ENCODE peak calls at places on chromosomes 2 and 18, in seven cellular contexts. R is GM12878, X is nephron progenitor cell, M is fibroblast of lung, Q is PC-9, Z is thyroid gland, P is choroid plexus epithelial cell. O is an unnamed sample.

GRCh38 chr18:13488281-13488929 is 238.0 kb downstream of the FAM210A start:
- DNase-seq in R (no peak), X (no peak), M (no peak), Q (no peak), Z (no peak), P (no peak), O (no peak)

GRCh38 chr2:60834270-60834717 is 47.1 kb upstream of the REL start:
- DNase-seq in R (peak), X (no peak), M (no peak), Q (no peak), Z (no peak), P (peak), O (peak)

GRCh38 chr2:26675651-26676255 is 16.8 kb upstream of the KCNK3 start:
- DNase-seq in R (no peak), X (no peak), M (no peak), Q (no peak), Z (no peak), P (no peak), O (no peak)

GRCh38 chr2:239312741-239313246 is 88.0 kb downstream of the HDAC4 start:
- DNase-seq in R (no peak), X (no peak), M (no peak), Q (no peak), Z (no peak), P (peak), O (no peak)

GRCh38 chr2:19538411-19538963 is 180.1 kb upstream of the OSR1 start:
- DNase-seq in R (no peak), X (no peak), M (peak), Q (peak), Z (no peak), P (peak), O (no peak)

GRCh38 chr2:172446524-172447063 is 19.2 kb downstream of the ITGA6 start:
- DNase-seq in R (no peak), X (no peak), M (no peak), Q (no peak), Z (no peak), P (no peak), O (no peak)

GRCh38 chr2:237939251-237939650 is 27.6 kb upstream of the UBE2F start:
- DNase-seq in R (no peak), X (no peak), M (no peak), Q (no peak), Z (no peak), P (peak), O (no peak)

GRCh38 chr2:235855011-235855410 is 313.2 kb downstream of the GBX2 start:
- DNase-seq in R (no peak), X (no peak), M (no peak), Q (no peak), Z (no peak), P (no peak), O (no peak)

GRCh38 chr2:236623816-236624215 is 54.2 kb downstream of the ACKR3 start:
- DNase-seq in R (no peak), X (no peak), M (no peak), Q (no peak), Z (no peak), P (no peak), O (no peak)

GRCh38 chr18:43034683-43035500 is 80.6 kb downstream of the RIT2 start:
- DNase-seq in R (no peak), X (no peak), M (no peak), Q (peak), Z (no peak), P (no peak), O (no peak)

GRCh38 chr18:9707381-9708056 is 582 bp upstream of the RAB31 start:
- DNase-seq in R (no peak), X (no peak), M (peak), Q (no peak), Z (no peak), P (peak), O (no peak)

GRCh38 chr2:67290451-67290991 is 106.6 kb upstream of the ETAA1 start:
- DNase-seq in R (no peak), X (no peak), M (peak), Q (peak), Z (no peak), P (peak), O (no peak)

GRCh38 chr2:69046221-69046662 is 33.3 kb downstream of the ANTXR1 start:
- DNase-seq in R (no peak), X (no peak), M (peak), Q (peak), Z (no peak), P (peak), O (no peak)

GRCh38 chr2:37766087-37766486 is 94.6 kb upstream of the CDC42EP3 start:
- DNase-seq in R (no peak), X (no peak), M (no peak), Q (no peak), Z (no peak), P (no peak), O (no peak)

GRCh38 chr2:224412064-224412921 is 10.4 kb upstream of the FAM124B start:
- DNase-seq in R (no peak), X (no peak), M (peak), Q (no peak), Z (no peak), P (peak), O (no peak)

GRCh38 chr18:37414816-37415215 is 150.8 kb downstream of the CELF4 start:
- DNase-seq in R (no peak), X (no peak), M (no peak), Q (no peak), Z (no peak), P (no peak), O (no peak)

GRCh38 chr2:105769504-105769903 is 24.8 kb downstream of the NCK2 start:
- DNase-seq in R (no peak), X (peak), M (no peak), Q (no peak), Z (no peak), P (no peak), O (no peak)

GRCh38 chr2:128632491-128632780 is 313.8 kb upstream of the HS6ST1 start:
- DNase-seq in R (no peak), X (no peak), M (no peak), Q (no peak), Z (no peak), P (no peak), O (no peak)

GRCh38 chr18:35620765-35621164 is 39.2 kb downstream of the GALNT1 start:
- DNase-seq in R (no peak), X (no peak), M (peak), Q (no peak), Z (no peak), P (no peak), O (no peak)

GRCh38 chr2:104539649-104540048 is 314.3 kb upstream of the POU3F3 start:
- DNase-seq in R (no peak), X (no peak), M (no peak), Q (no peak), Z (no peak), P (no peak), O (no peak)

GRCh38 chr2:174662459-174662858 is 64.9 kb upstream of the WIPF1 start:
- DNase-seq in R (no peak), X (no peak), M (peak), Q (no peak), Z (no peak), P (peak), O (no peak)

GRCh38 chr18:12283256-12283655 is 24.8 kb upstream of the TUBB6 start:
- DNase-seq in R (no peak), X (no peak), M (peak), Q (peak), Z (no peak), P (peak), O (no peak)

GRCh38 chr2:241880311-241881073 is 11.0 kb downstream of the RTP5 start:
- DNase-seq in R (no peak), X (no peak), M (no peak), Q (no peak), Z (no peak), P (no peak), O (no peak)

GRCh38 chr18:53134711-53135110 is 794.7 kb downstream of the DCC start:
- DNase-seq in R (no peak), X (no peak), M (no peak), Q (no peak), Z (no peak), P (no peak), O (no peak)

GRCh38 chr2:237181844-237182243 is 96.2 kb downstream of the COPS8 start:
- DNase-seq in R (no peak), X (no peak), M (peak), Q (no peak), Z (no peak), P (peak), O (no peak)

GRCh38 chr2:233413529-233414272 is 59.4 kb downstream of the DGKD start:
- DNase-seq in R (no peak), X (no peak), M (peak), Q (peak), Z (peak), P (peak), O (no peak)

GRCh38 chr2:217714268-217714643 is 288.5 kb downstream of the TNS1 start:
- DNase-seq in R (no peak), X (peak), M (peak), Q (peak), Z (no peak), P (peak), O (no peak)

DNA sequence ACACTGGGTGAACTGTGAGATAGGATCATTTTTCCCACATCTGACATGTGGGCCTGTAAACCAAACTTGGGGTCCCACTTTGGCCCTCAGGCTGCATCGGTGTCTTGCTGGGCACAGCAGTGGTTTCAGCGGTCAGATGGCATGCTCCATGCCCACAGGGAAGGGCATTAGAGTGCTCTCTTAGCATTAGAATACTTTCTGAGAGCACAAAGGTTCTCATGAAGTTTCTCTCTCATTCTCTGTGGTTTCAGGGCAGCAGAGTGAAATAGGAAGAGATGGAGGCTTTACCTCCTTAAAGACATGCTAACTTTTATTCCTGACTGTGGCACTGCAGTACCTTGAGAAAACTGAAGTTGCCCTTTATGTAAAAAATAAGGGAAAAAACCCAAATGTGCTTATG is 36.6 kb upstream of the GATA6 start:
- DNase-seq in R (no peak), X (no peak), M (no peak), Q (no peak), Z (no peak), P (no peak), O (no peak)
- TF ChIP-seq CTCF in R (no peak), X (no peak), M (no peak), Q (no peak), Z (no peak), P (no peak), O (no peak)

GRCh38 chr18:60686142-60686541 is 313.6 kb upstream of the MC4R start:
- DNase-seq in R (no peak), X (no peak), M (no peak), Q (no peak), Z (no peak), P (peak), O (no peak)
- TF ChIP-seq CTCF in R (no peak), X (no peak), M (no peak), Q (no peak), Z (no peak), P (no peak), O (no peak)

GRCh38 chr2:117771969-117772630 is 42.4 kb upstream of the DDX18 start:
- DNase-seq in R (no peak), X (no peak), M (peak), Q (no peak), Z (no peak), P (peak), O (no peak)
- TF ChIP-seq CTCF in R (peak), X (peak), M (peak), Q (peak), Z (peak), P (no peak), O (peak)

DNA sequence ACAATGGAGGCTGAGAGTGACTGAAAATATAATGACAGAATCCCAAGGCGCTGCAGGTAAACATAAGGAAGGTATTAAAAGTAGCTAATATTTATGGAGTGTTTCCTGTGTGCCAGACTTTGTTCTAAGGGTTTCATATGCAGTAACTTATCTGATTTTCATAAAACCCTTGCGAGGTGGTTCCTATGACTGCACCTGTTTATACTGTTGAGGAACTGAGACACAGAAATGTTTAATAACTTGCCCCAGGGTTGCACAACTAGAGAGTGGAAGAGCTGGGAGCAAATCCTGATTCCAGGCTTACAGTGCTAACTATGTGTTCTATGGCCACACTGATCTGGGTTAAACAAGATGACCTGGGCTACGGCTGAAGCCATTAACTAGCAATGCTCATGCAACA is 2.4 kb downstream of the SP110 start:
- DNase-seq in R (no peak), X (no peak), M (no peak), Q (no peak), Z (no peak), P (no peak), O (no peak)
- TF ChIP-seq CTCF in R (no peak), X (no peak), M (no peak), Q (no peak), Z (no peak), P (no peak), O (no peak)

GRCh38 chr2:6864938-6865345 is 765 bp downstream of the CMPK2 start:
- DNase-seq in R (no peak), X (no peak), M (no peak), Q (no peak), Z (peak), P (peak), O (no peak)

GRCh38 chr2:6866982-6867381 is 1.3 kb upstream of the CMPK2 start:
- DNase-seq in R (no peak), X (no peak), M (no peak), Q (no peak), Z (no peak), P (no peak), O (no peak)

GRCh38 chr2:6866239-6866745 is 585 bp upstream of the CMPK2 start:
- DNase-seq in R (peak), X (peak), M (peak), Q (no peak), Z (peak), P (peak), O (no peak)

GRCh38 chr2:6864251-6864758 is 1.4 kb downstream of the CMPK2 start:
- DNase-seq in R (no peak), X (no peak), M (no peak), Q (no peak), Z (no peak), P (peak), O (no peak)

DNA sequence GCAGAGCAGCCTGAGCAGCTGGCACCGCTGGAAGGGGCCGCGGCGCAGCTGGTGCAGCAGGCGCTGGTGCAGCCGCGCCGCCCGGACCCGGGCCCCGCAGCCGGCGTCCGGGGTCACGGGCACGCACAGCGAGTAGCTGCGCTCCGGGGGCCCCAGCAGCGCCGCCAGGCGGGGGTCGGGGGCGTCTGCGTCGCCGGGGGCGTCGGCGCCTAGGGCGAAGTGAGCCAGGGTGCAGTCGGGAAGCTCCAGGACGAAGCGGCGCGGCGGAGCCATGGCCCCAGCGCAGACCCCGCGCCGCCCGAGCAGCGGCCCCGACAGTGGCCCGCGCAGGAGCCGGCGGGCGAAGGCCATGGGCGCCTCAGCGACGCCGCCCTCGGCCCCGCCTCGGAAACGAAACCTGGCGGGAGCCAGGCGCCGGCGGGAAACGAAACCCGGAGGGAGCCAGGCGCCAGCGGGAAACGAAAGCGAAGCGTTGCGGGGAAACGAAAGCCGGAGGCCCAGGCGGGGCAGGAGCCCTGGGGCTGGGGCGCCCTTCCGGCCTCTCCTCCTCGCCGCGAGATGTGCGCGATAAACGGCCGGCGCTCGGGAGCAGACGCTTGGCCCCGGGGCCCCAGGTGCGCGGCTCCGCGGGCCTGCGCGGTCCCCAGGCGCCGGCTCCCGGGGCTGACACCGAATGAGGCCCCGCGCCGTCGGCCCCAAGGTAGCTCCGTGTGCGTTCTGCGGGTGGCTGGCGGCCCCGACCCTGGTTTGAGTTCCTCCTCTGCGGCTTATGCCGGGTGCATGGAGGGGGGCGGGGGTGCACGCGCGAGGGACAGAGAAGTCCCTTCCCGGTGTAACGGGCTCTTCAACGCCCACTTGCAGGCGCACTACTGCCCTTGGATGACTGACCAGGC is at the start of gene CMPK2:
- DNase-seq in R (peak), X (peak), M (peak), Q (peak), Z (peak), P (peak), O (peak)
- TF ChIP-seq CTCF in R (peak), X (no peak), M (no peak), Q (no peak), Z (no peak), P (no peak), O (peak)

DNA sequence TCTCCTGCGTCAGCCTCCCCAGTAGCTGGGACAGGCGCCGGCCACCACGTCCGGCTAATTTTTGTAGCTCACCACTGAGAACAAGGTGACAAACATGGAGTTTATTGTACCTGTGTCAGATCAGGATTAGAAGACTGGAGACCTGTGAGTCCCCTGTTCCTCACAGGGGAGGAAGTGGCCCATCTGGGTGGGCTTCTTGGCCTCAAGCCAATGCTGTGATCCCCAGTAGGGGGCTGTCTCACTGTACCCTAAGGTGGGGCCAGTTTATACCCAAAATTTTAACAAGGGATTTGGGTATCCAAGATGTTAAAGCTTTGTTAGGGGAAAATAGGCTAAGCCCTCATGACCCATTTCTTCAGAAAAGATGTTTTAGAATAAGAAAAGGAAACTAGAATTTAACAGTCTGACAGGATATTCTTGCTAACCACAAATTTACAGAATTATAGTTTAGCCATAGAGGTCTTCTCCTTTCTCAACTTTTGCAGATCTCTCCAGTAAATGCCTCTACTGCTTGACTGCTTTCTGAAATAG is 16.3 kb downstream of the PCBP1 start:
- DNase-seq in R (no peak), X (no peak), M (no peak), Q (no peak), Z (no peak), P (no peak), O (no peak)
- TF ChIP-seq CTCF in R (no peak), X (no peak), M (no peak), Q (no peak), Z (no peak), P (no peak), O (no peak)